ENCODE peak calls at places on chromosome 2, in six cellular contexts. K, V, Z, A, Q and R are unnamed samples.

GRCh38 chr2:33204945-33205344 is 258.2 kb downstream of the LTBP1 start:
- DNase-seq in A (no peak), V (no peak), Q (no peak), K (no peak), Z (no peak), R (no peak)

GRCh38 chr2:122681626-122682025 is 926.2 kb downstream of the TSN start:
- DNase-seq in Z (no peak), V (no peak), A (no peak), Q (no peak), K (no peak), R (no peak)

GRCh38 chr2:156935611-156936010 is 321.9 kb upstream of the GALNT5 start:
- DNase-seq in K (no peak), A (no peak), V (no peak), Z (no peak), Q (no peak), R (no peak)

GRCh38 chr2:187124514-187124913 is 275.5 kb upstream of the ZSWIM2 start:
- DNase-seq in V (no peak), Q (no peak), Z (no peak), A (no peak), K (no peak), R (no peak)

GRCh38 chr2:25651782-25652455 is 21.5 kb downstream of the DTNB start:
- DNase-seq in A (no peak), Z (no peak), Q (no peak), V (no peak), K (no peak), R (no peak)

GRCh38 chr2:121386102-121386501 is 101.1 kb upstream of the TFCP2L1 start:
- DNase-seq in K (no peak), A (no peak), Q (no peak), Z (no peak), V (no peak), R (no peak)

GRCh38 chr2:188984126-188984525 is 10.0 kb downstream of the COL3A1 start:
- DNase-seq in A (no peak), V (no peak), Q (no peak), Z (no peak), K (no peak), R (peak; percentile 94)

GRCh38 chr2:128354731-128355470 is 36.2 kb upstream of the HS6ST1 start:
- DNase-seq in Z (no peak), A (no peak), K (no peak), Q (no peak), V (no peak), R (peak; percentile 72)

GRCh38 chr2:42115588-42115987 is 53.6 kb upstream of the EML4 start:
- DNase-seq in A (no peak), Q (peak; percentile 11), K (no peak), V (no peak), Z (no peak), R (no peak)

GRCh38 chr2:56540901-56541300 is 357.1 kb downstream of the CCDC85A start:
- DNase-seq in Z (no peak), Q (no peak), A (no peak), V (no peak), K (no peak), R (peak; percentile 36)

GRCh38 chr2:29222381-29223179 is 107.4 kb downstream of the CLIP4 start:
- DNase-seq in Q (no peak), K (no peak), A (no peak), Z (no peak), V (no peak), R (no peak)

GRCh38 chr2:74742486-74742885 is 88.4 kb downstream of the SEMA4F start:
- DNase-seq in A (peak; percentile 51), Z (no peak), Q (no peak), K (no peak), V (no peak), R (no peak)

DNA sequence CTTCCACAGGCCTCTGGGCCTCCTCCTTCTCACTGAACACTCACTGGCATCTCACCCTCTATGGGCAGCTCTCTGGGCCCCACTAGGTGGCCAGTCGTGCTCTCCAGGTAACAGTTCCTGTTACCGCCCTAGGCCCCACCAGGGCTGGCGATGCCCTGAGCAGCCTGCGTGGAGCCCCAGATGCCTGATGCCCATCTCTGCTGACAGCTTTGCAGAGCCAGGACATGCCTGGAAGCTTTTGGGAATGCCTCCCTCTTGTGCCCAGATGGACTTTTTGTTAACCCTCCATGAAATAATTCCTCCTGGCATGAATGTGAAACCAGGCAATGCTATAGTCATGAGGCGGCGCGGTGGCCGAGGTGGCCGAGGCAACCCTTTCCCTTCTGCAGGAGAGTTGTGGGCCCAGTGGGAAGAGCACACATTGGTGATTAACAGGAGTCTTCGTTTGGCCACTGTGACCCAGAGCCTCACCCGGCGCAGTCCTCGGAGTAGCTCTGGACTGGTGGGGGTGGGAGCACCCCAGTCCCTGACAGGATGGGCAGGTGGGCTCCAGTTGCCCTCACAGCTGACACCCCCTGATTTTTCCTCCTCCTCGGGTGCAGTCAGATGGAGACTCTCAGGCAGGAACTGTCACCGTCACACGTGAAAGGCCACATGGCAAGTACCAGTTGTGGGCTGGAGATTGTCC is 80.0 kb downstream of the SH3BP4 start:
- DNase-seq in K (no peak), Q (no peak), A (no peak), V (no peak), Z (no peak), R (no peak)
- H3K4me3 ChIP-seq in K (no peak overlapping the region), Q (no peak overlapping the region), A (no peak overlapping the region), V (no peak overlapping the region), Z (no peak overlapping the region), R (no peak overlapping the region)

GRCh38 chr2:84908948-84909713 is 3.7 kb downstream of the TMSB10 start:
- DNase-seq in V (no peak), Q (peak; percentile 33), A (no peak), K (no peak), Z (no peak), R (no peak)

GRCh38 chr2:84905181-84906107 is at the start of gene TMSB10:
- DNase-seq in V (peak; percentile 89), A (peak; percentile 87), Z (peak; percentile 96), K (no peak), Q (peak; percentile 91), R (peak; percentile 86)

GRCh38 chr2:84906108-84906899 is 848 bp downstream of the TMSB10 start:
- DNase-seq in A (peak; percentile 37), Z (peak; percentile 71), V (peak; percentile 47), Q (peak; percentile 59), K (no peak), R (no peak)

GRCh38 chr2:84904717-84905174 is 710 bp upstream of the TMSB10 start:
- DNase-seq in Z (peak; percentile 74), K (no peak), V (peak; percentile 70), Q (peak; percentile 90), A (peak; percentile 67), R (peak; percentile 52)

DNA sequence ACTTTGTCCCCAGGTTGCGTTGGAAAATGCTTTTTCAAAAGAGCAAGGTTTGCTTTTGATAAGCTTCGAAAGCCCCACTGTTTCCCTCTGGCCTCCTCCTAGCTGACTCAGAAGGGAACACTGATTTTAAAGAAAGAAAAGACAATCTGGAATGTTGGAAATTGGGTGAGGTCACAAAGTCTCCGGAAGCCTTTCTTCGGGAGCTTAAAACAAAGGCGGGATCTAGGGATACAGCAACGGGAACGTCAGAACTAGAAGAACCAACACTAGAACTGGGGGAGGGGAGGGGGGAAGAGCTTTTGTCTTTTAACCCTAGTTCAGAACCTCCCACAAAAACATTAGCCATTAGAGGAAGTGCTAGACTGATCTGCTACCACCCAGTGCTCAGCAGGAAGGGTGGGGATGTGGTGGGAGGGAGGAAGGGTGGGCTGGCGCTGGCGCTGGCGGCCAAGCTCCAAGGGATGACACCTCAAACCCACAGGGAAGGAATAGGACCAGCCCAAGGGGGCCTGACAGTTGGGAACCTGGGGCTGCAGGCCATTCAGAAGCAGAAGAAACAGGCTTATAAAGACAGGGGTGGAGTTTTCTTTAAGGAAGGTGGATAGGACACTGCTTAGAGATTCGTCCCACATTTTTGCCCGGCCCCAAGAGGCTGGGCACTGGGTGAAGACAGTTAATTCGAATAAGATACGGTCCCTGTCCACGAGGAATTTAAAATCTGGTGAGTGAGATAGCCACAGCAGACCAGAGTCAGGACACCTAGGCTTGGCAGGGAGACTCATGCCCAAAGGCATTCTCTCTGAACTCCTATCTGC is 1.7 kb downstream of the TMSB10 start:
- DNase-seq in Z (no peak), K (no peak), V (no peak), A (no peak), Q (peak; percentile 85), R (peak; percentile 90)
- H3K4me3 ChIP-seq in Z (peak overlapping the region; percentile 86), K (peak overlapping the region; percentile 77), V (no peak overlapping the region), A (peak overlapping the region; percentile 68), Q (peak overlapping the region; percentile 94), R (peak overlapping the region; percentile 95)

GRCh38 chr2:190550137-190550536 is 15.6 kb upstream of the NEMP2 start:
- DNase-seq in K (no peak), A (no peak), Z (no peak), V (no peak), Q (no peak), R (no peak)

GRCh38 chr2:190551928-190552327 is 17.4 kb upstream of the NEMP2 start:
- DNase-seq in K (no peak), A (no peak), V (no peak), Z (no peak), Q (no peak), R (no peak)

GRCh38 chr2:190553254-190553653 is 18.7 kb upstream of the NEMP2 start:
- DNase-seq in A (no peak), V (no peak), Z (no peak), K (no peak), Q (no peak), R (no peak)

GRCh38 chr2:190554357-190555006 is 20.0 kb upstream of the NEMP2 start:
- DNase-seq in Q (peak; percentile 81), A (no peak), Z (no peak), V (no peak), K (no peak), R (no peak)
- H3K4me3 ChIP-seq in Q (no peak overlapping the region), A (no peak overlapping the region), Z (no peak overlapping the region), V (no peak overlapping the region), K (no peak overlapping the region), R (no peak overlapping the region)

DNA sequence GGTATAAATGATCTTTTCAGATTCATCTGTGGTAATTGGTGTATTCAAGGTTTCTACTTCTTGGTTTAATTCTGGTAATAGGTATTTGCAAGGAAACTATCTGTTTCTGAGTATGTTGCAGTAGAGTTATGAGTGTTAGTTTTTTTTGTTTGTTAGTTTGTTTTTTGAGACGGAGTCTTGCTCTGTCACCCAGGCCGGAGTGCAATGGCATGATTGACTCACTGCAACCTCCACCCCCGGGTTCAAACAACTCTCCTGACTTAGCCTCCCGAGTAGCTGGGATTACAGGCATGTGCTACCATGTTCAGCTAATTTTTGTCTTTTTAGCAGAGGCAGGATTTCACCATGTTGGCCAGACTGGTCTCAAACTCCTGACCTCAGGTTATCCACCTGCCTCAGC is 60.9 kb upstream of the IL1R2 start:
- DNase-seq in A (no peak), V (no peak), Q (no peak), Z (no peak), K (no peak), R (no peak)
- H3K4me3 ChIP-seq in A (no peak overlapping the region), V (no peak overlapping the region), Q (no peak overlapping the region), Z (no peak overlapping the region), K (no peak overlapping the region), R (no peak overlapping the region)

GRCh38 chr2:96209011-96209728 is 543 bp upstream of the STARD7 start:
- DNase-seq in A (no peak), Z (no peak), Q (no peak), K (no peak), V (no peak), R (no peak)

GRCh38 chr2:96208144-96209010 is at the start of gene STARD7:
- DNase-seq in Q (peak; percentile 99), V (peak; percentile 99), A (peak; percentile 99), Z (peak; percentile 98), K (peak; percentile 99), R (peak; percentile 98)

GRCh38 chr2:96205888-96206287 is 2.7 kb downstream of the STARD7 start:
- DNase-seq in Z (no peak), V (no peak), A (no peak), K (no peak), Q (no peak), R (peak; percentile 81)

GRCh38 chr2:96207778-96208143 is 866 bp downstream of the STARD7 start:
- DNase-seq in A (no peak), Z (no peak), K (no peak), Q (no peak), V (no peak), R (no peak)

GRCh38 chr2:96207073-96207777 is 1.4 kb downstream of the STARD7 start:
- DNase-seq in A (no peak), K (no peak), Z (no peak), Q (no peak), V (no peak), R (no peak)
- H3K4me3 ChIP-seq in A (peak overlapping the region; percentile 85), K (peak overlapping the region; percentile 96), Z (peak overlapping the region; percentile 98), Q (peak overlapping the region; percentile 98), V (peak overlapping the region; percentile 88), R (peak overlapping the region; percentile 90)